ENCODE peak calls at places on chromosomes 5 and 9, in six cellular contexts. I is fibroblast of lung, Y is testis, R is fibroblast of mammary gland, X is BE2C, E is natural killer cell. K is an unnamed sample.

GRCh38 chr9:134189167-134189474 is 24.8 kb upstream of the RNU6ATAC start:
- DNase-seq in I (peak), Y (no peak), R (no peak), X (peak), E (no peak), K (no peak)

GRCh38 chr5:133942589-133943474 is 25.6 kb downstream of the C5orf15 start:
- DNase-seq in I (no peak), Y (peak), R (no peak), X (no peak), E (no peak), K (no peak)

GRCh38 chr5:73623929-73624404 is 2.0 kb upstream of the ARHGEF28 start:
- DNase-seq in I (no peak), Y (no peak), R (no peak), X (no peak), E (no peak), K (no peak)

GRCh38 chr5:144549580-144549979 is 378.9 kb downstream of the KCTD16 start:
- DNase-seq in I (peak), Y (no peak), R (peak), X (no peak), E (no peak), K (peak)

GRCh38 chr5:79416499-79416898 is 97.4 kb downstream of the HOMER1 start:
- DNase-seq in I (no peak), Y (no peak), R (peak), X (no peak), E (no peak), K (peak)

GRCh38 chr5:160213537-160213936 is 15.8 kb upstream of the FABP6 start:
- DNase-seq in I (peak), Y (no peak), R (peak), X (peak), E (no peak), K (no peak)

GRCh38 chr5:154519375-154519774 is 41.3 kb upstream of the HAND1 start:
- DNase-seq in I (peak), Y (no peak), R (peak), X (peak), E (no peak), K (no peak)

GRCh38 chr5:113489299-113489698 is 1.0 kb upstream of the MCC start:
- DNase-seq in I (peak), Y (no peak), R (peak), X (no peak), E (no peak), K (peak)

GRCh38 chr5:181138258-181138657 is 7.3 kb upstream of the OR2V1 start:
- DNase-seq in I (no peak), Y (no peak), R (no peak), X (no peak), E (no peak), K (no peak)
- TF ChIP-seq CTCF in I (no peak), Y (no peak), R (peak), X (no peak), E (no peak), K (no peak)

GRCh38 chr5:23332650-23333251 is 174.7 kb upstream of the PRDM9 start:
- DNase-seq in I (no peak), Y (no peak), R (peak), X (no peak), E (no peak), K (no peak)
- TF ChIP-seq CTCF in I (no peak), Y (no peak), R (peak), X (peak), E (no peak), K (no peak)

GRCh38 chr5:3659907-3660306 is 64.3 kb downstream of the IRX1 start:
- DNase-seq in I (no peak), Y (peak), R (no peak), X (no peak), E (no peak), K (peak)
- TF ChIP-seq CTCF in I (no peak), Y (no peak), R (no peak), X (no peak), E (no peak), K (no peak)

GRCh38 chr5:136246632-136247031 is 53.7 kb upstream of the SMIM32 start:
- DNase-seq in I (no peak), Y (no peak), R (no peak), X (no peak), E (no peak), K (peak)

GRCh38 chr5:136246122-136246521 is 53.2 kb upstream of the SMIM32 start:
- DNase-seq in I (no peak), Y (no peak), R (no peak), X (no peak), E (no peak), K (no peak)

GRCh38 chr5:136242136-136242535 is 49.2 kb upstream of the SMIM32 start:
- DNase-seq in I (no peak), Y (no peak), R (no peak), X (no peak), E (no peak), K (no peak)

GRCh38 chr5:136242611-136243010 is 49.6 kb upstream of the SMIM32 start:
- DNase-seq in I (no peak), Y (no peak), R (no peak), X (no peak), E (no peak), K (no peak)
- TF ChIP-seq CTCF in I (no peak), Y (no peak), R (no peak), X (no peak), E (no peak), K (no peak)

GRCh38 chr9:133187561-133188005 is 21.5 kb downstream of the OBP2B start:
- DNase-seq in I (no peak), Y (no peak), R (no peak), X (no peak), E (no peak), K (no peak)

GRCh38 chr9:133186736-133187135 is 22.3 kb downstream of the OBP2B start:
- DNase-seq in I (no peak), Y (no peak), R (no peak), X (no peak), E (no peak), K (no peak)

GRCh38 chr9:133182151-133182550 is 18.4 kb upstream of the GBGT1 start:
- DNase-seq in I (no peak), Y (no peak), R (no peak), X (no peak), E (no peak), K (no peak)

GRCh38 chr9:133188006-133188842 is 20.8 kb downstream of the OBP2B start:
- DNase-seq in I (no peak), Y (peak), R (no peak), X (peak), E (no peak), K (no peak)

GRCh38 chr9:133184971-133185370 is 21.3 kb upstream of the GBGT1 start:
- DNase-seq in I (peak), Y (peak), R (peak), X (peak), E (peak), K (peak)
- TF ChIP-seq CTCF in I (peak), Y (peak), R (peak), X (peak), E (no peak), K (peak)

DNA sequence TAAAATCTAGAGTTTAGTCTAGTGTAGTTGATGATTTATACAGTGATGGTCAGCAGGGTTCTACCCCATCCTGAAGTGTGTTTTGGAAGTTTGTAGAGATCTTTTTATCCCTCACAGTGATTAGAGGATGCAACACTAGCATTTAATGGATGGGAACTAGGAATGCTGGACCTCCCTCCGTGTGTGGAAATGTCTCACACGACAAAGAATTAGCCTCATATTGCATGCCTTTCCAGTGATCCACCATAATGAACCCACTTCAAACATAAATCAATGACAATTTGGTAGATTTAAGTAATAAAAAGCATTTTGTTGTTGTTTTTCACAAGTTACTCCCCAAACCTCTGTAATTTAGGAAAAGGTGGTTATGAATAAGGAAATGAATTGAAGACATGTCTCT is 82.5 kb upstream of the LMNB1 start:
- DNase-seq in I (peak), Y (no peak), R (no peak), X (no peak), E (no peak), K (peak)
- TF ChIP-seq CTCF in I (no peak), Y (no peak), R (no peak), X (no peak), E (no peak), K (no peak)

GRCh38 chr5:174816858-174817257 is 92.5 kb downstream of the MSX2 start:
- DNase-seq in I (no peak), Y (no peak), R (no peak), X (no peak), E (no peak), K (no peak)
- TF ChIP-seq CTCF in I (peak), Y (no peak), R (peak), X (peak), E (no peak), K (peak)

K was measured in AG10803.